ENCODE peak calls at places on chromosomes 13 and 19, in ten cellular contexts. L is Caco-2; F is CD4-positive, CD25-positive, alpha-beta regulatory T cell; I is aorta; W is RWPE2; J is psoas muscle; T is foreskin fibroblast; H is CD8-positive, alpha-beta memory T cell; R is upper lobe of left lung; O is lower leg skin. S is an unnamed sample.

GRCh38 chr19:11551603-11552235 is 7.3 kb downstream of the ELOF1 start:
- DNase-seq in O (no peak), W (no peak), L (peak), R (no peak), H (no peak), T (peak), F (no peak), I (no peak), J (peak), S (no peak)

GRCh38 chr13:25153736-25154135 is 18.4 kb downstream of the AMER2 start:
- DNase-seq in F (no peak), I (no peak), R (no peak), H (no peak), L (no peak), J (no peak), T (no peak), O (no peak), W (no peak), S (no peak)

GRCh38 chr19:45569619-45570421 is 14.8 kb downstream of the OPA3 start:
- DNase-seq in F (peak), L (peak), I (peak), T (peak), W (no peak), R (peak), J (peak), H (peak), O (no peak), S (no peak)

GRCh38 chr19:36113895-36114762 is 546 bp downstream of the POLR2I start:
- DNase-seq in L (peak), R (peak), I (no peak), H (no peak), O (peak), J (peak), F (no peak), T (peak), W (no peak), S (no peak)

GRCh38 chr13:90713436-90714133 is 633.9 kb upstream of the MIR17HG start:
- DNase-seq in F (no peak), T (no peak), J (no peak), I (no peak), O (no peak), W (no peak), R (no peak), H (no peak), L (no peak), S (no peak)

GRCh38 chr19:48671456-48671995 is 1.3 kb downstream of the NTN5 start:
- DNase-seq in R (no peak), O (no peak), T (no peak), F (no peak), L (no peak), H (no peak), I (no peak), W (no peak), J (no peak), S (no peak)

GRCh38 chr13:34340534-34340933 is 522.6 kb downstream of the RFC3 start:
- DNase-seq in F (no peak), T (peak), O (peak), L (no peak), J (no peak), H (no peak), I (no peak), R (no peak), W (no peak), S (peak)

GRCh38 chr19:8505680-8506401 is 3.4 kb upstream of the PRAM1 start:
- DNase-seq in W (no peak), O (peak), J (peak), F (peak), L (peak), I (peak), T (peak), H (peak), R (peak), S (no peak)

GRCh38 chr13:98275711-98276171 is 98.7 kb upstream of the RNF113B start:
- DNase-seq in H (no peak), W (no peak), O (no peak), L (no peak), R (no peak), T (peak), J (no peak), I (no peak), F (no peak), S (no peak)

GRCh38 chr13:77751513-77752456 is 54.3 kb downstream of the SLAIN1 start:
- DNase-seq in R (peak), W (no peak), J (no peak), T (peak), H (peak), I (no peak), F (peak), O (no peak), L (peak), S (peak)

GRCh38 chr13:49435992-49436391 is 7.9 kb downstream of the CAB39L start:
- DNase-seq in F (no peak), R (no peak), J (no peak), T (no peak), O (no peak), L (no peak), H (no peak), W (no peak), I (no peak), S (no peak)

GRCh38 chr13:113041293-113041690 is 64.3 kb upstream of the F7 start:
- DNase-seq in J (no peak), I (no peak), T (no peak), R (no peak), L (no peak), O (no peak), H (no peak), F (no peak), W (no peak), S (no peak)

GRCh38 chr19:58307736-58308135 is 2.6 kb downstream of the ERVK3-1 start:
- DNase-seq in L (no peak), H (no peak), J (no peak), O (no peak), W (no peak), I (no peak), T (no peak), F (no peak), R (no peak), S (no peak)

GRCh38 chr13:66835040-66835628 is 395.0 kb downstream of the PCDH9 start:
- DNase-seq in L (no peak), F (no peak), R (peak), O (no peak), W (no peak), T (no peak), I (peak), H (no peak), J (peak), S (peak)

GRCh38 chr13:87678353-87678752 is 7.2 kb downstream of the SLITRK5 start:
- DNase-seq in J (no peak), I (no peak), O (no peak), W (no peak), H (no peak), F (no peak), L (no peak), R (no peak), T (no peak), S (no peak)

GRCh38 chr19:58511353-58512208 is at the start of gene SLC27A5:
- DNase-seq in H (no peak), J (no peak), O (no peak), L (no peak), I (no peak), W (no peak), T (no peak), F (no peak), R (no peak), S (no peak)

GRCh38 chr19:35907377-35907745 is 734 bp downstream of the TYROBP start:
- DNase-seq in W (no peak), O (no peak), R (no peak), J (no peak), H (no peak), F (no peak), I (no peak), L (no peak), T (no peak), S (no peak)

GRCh38 chr19:46299004-46299509 is 2.2 kb downstream of the HIF3A start:
- DNase-seq in J (peak), T (peak), R (peak), W (peak), I (peak), F (no peak), L (no peak), O (peak), H (no peak), S (peak)

DNA sequence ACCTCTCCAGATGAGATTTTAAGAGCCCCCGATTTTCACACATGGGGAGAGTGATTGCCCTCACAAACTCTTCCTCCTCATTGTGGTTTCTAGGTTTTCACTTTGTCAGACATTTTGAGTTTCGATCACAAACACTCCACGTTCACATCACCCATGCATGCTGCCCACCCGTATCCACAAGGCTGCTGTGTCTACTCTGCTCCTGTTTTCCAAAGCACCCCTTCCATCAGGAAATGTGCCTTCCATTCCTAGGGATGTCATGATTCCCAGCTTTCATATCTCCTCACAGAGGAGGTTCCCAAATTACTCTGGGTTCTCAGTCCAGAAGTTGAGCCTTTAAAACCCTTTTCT is 45.8 kb upstream of the CEACAM21 start:
- DNase-seq in L (no peak), T (no peak), I (no peak), W (no peak), J (no peak), O (no peak), H (no peak), R (no peak), F (no peak), S (no peak)
- H3K4me3 ChIP-seq in L (no peak), T (no peak), I (no peak), W (no peak), J (no peak), O (no peak), H (peak), R (no peak), F (no peak), S (no peak)

GRCh38 chr13:30910676-30911075 is 4.6 kb downstream of the MEDAG start:
- DNase-seq in W (no peak), R (no peak), H (no peak), T (no peak), I (no peak), L (no peak), O (no peak), F (no peak), J (no peak), S (no peak)

GRCh38 chr13:30907167-30907761 is 1.2 kb downstream of the MEDAG start:
- DNase-seq in H (no peak), L (no peak), I (no peak), O (no peak), W (no peak), J (no peak), R (peak), F (no peak), T (peak), S (no peak)

GRCh38 chr13:30906411-30906990 is 430 bp downstream of the MEDAG start:
- DNase-seq in J (no peak), O (no peak), R (no peak), H (no peak), F (no peak), T (no peak), W (no peak), I (peak), L (no peak), S (no peak)

GRCh38 chr13:30905932-30906383 is at the start of gene MEDAG:
- DNase-seq in W (no peak), L (no peak), T (peak), O (peak), I (peak), J (peak), H (no peak), F (no peak), R (no peak), S (peak)

GRCh38 chr13:30908416-30908980 is 2.4 kb downstream of the MEDAG start:
- DNase-seq in W (no peak), F (no peak), H (no peak), R (no peak), T (no peak), O (no peak), L (no peak), I (peak), J (no peak), S (peak)
- H3K4me3 ChIP-seq in W (no peak), F (no peak), H (no peak), R (no peak), T (no peak), O (peak), L (no peak), I (peak), J (peak), S (peak)

GRCh38 chr19:39127812-39128510 is 2.4 kb downstream of the PAK4 start:
- DNase-seq in F (no peak), R (peak), H (no peak), O (no peak), L (no peak), T (peak), I (no peak), W (no peak), J (no peak), S (no peak)
- H3K4me3 ChIP-seq in F (no peak), R (no peak), H (no peak), O (no peak), L (no peak), T (no peak), I (no peak), W (no peak), J (no peak), S (no peak)

GRCh38 chr13:108034909-108035308 is 180.4 kb downstream of the LIG4 start:
- DNase-seq in H (no peak), F (no peak), W (no peak), T (no peak), R (no peak), I (no peak), O (no peak), L (no peak), J (no peak), S (no peak)
- H3K4me3 ChIP-seq in H (no peak), F (no peak), W (no peak), T (no peak), R (no peak), I (no peak), O (no peak), L (no peak), J (no peak), S (no peak)

S was measured in skeletal muscle cell.